ENCODE peak calls at places on chromosome 13, in six cellular contexts. B is aorta, Z is astrocyte, S is endodermal cell, E is cardiac muscle cell, L is upper lobe of left lung. K is an unnamed sample. For H3K27me3 and H3K4me1, the result is how much of the 10 kb centered on the place peaks cover.

GRCh38 chr13:31179241-31179640 is 17.5 kb upstream of the HSPH1 start:
- DNase-seq in B (no peak), Z (no peak), S (no peak), E (no peak), L (no peak), K (no peak)

GRCh38 chr13:50589139-50589538 is 254.4 kb downstream of the DLEU7 start:
- DNase-seq in B (peak), Z (peak), S (no peak), E (peak), L (no peak), K (no peak)

GRCh38 chr13:24341439-24341838 is 32.1 kb downstream of the C1QTNF9 start:
- DNase-seq in B (no peak), Z (no peak), S (no peak), E (no peak), L (no peak), K (no peak)

GRCh38 chr13:27250833-27251165 is 559 bp upstream of the RPL21 start:
- DNase-seq in B (no peak), Z (no peak), S (no peak), E (no peak), L (no peak), K (no peak)

GRCh38 chr13:49791214-49791752 is 1.2 kb downstream of the KPNA3 start:
- DNase-seq in B (no peak), Z (peak), S (peak), E (peak), L (no peak), K (no peak)

GRCh38 chr13:35159041-35159440 is 217.0 kb downstream of the NBEA start:
- DNase-seq in B (no peak), Z (no peak), S (no peak), E (no peak), L (no peak), K (no peak)

GRCh38 chr13:64793592-64793991 is 2436.5 kb downstream of the PCDH9 start:
- DNase-seq in B (no peak), Z (no peak), S (no peak), E (no peak), L (no peak), K (no peak)

GRCh38 chr13:58165617-58166016 is 534.1 kb downstream of the PCDH17 start:
- DNase-seq in B (no peak), Z (no peak), S (no peak), E (no peak), L (no peak), K (no peak)

GRCh38 chr13:42048625-42049453 is at the start of gene DGKH:
- DNase-seq in B (peak), Z (peak), S (peak), E (peak), L (peak), K (peak)

GRCh38 chr13:34462843-34463242 is 479.2 kb upstream of the NBEA start:
- DNase-seq in B (no peak), Z (peak), S (no peak), E (peak), L (no peak), K (no peak)

GRCh38 chr13:73015799-73016198 is 43.0 kb upstream of the KLF5 start:
- DNase-seq in B (no peak), Z (no peak), S (no peak), E (no peak), L (no peak), K (no peak)

GRCh38 chr13:25881946-25882574 is 169.8 kb downstream of the SHISA2 start:
- DNase-seq in B (no peak), Z (peak), S (peak), E (peak), L (no peak), K (no peak)

GRCh38 chr13:49418206-49418605 is 25.7 kb downstream of the CAB39L start:
- DNase-seq in B (no peak), Z (no peak), S (no peak), E (no peak), L (no peak), K (no peak)

GRCh38 chr13:38641164-38641948 is 45.5 kb upstream of the FREM2 start:
- DNase-seq in B (no peak), Z (no peak), S (no peak), E (peak), L (no peak), K (no peak)

GRCh38 chr13:95547531-95548167 is 4.9 kb upstream of the CLDN10 start:
- DNase-seq in B (no peak), Z (peak), S (no peak), E (no peak), L (no peak), K (no peak)

GRCh38 chr13:112063309-112063626 is 3.7 kb upstream of the SOX1 start:
- DNase-seq in B (no peak), Z (no peak), S (no peak), E (no peak), L (no peak), K (no peak)
- H3K27me3 ChIP-seq in B (under half), Z (half or more), S (half or more), E (half or more), L (under half), K (under half)

GRCh38 chr13:98479496-98480003 is 97.4 kb downstream of the STK24 start:
- DNase-seq in B (no peak), Z (no peak), S (no peak), E (no peak), L (no peak), K (no peak)
- H3K4me1 ChIP-seq in B (under half), Z (half or more), S (under half), E (half or more), L (under half), K (under half)

GRCh38 chr13:110801044-110801443 is 87.5 kb downstream of the ING1 start:
- DNase-seq in B (no peak), Z (no peak), S (peak), E (no peak), L (no peak), K (no peak)
- H3K27me3 ChIP-seq in B (under half), Z (under half), S (under half), E (under half), L (under half), K (under half)

GRCh38 chr13:51821666-51822065 is 17.7 kb upstream of the DHRS12 start:
- DNase-seq in B (no peak), Z (no peak), S (no peak), E (no peak), L (no peak), K (no peak)
- H3K4me1 ChIP-seq in B (under half), Z (under half), S (under half), E (under half), L (under half), K (under half)

DNA sequence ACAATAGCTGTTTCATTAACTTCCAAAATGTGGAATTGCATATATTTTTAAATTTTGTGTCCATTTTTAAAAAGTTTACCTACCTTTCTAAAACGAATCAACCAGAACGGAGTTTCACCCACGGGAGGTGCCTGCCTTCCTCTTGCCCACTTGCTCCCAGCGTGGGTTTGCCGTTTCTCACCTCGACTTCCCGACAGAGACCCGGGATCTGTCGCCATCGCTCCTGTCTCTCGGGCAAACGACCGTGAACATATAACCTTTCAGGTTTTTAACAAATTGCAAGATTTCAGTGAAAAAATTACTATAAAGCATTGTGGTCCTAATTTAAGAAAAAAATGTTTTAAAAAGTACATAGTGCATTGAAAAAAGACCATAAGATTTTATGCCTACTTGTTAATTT is 4.2 kb downstream of the TMEM255B start:
- DNase-seq in B (no peak), Z (no peak), S (peak), E (no peak), L (no peak), K (no peak)
- H3K27me3 ChIP-seq in B (under half), Z (under half), S (under half), E (half or more), L (under half), K (under half)

GRCh38 chr13:29583073-29583785 is 12.3 kb downstream of the SLC7A1 start:
- DNase-seq in B (no peak), Z (peak), S (peak), E (no peak), L (no peak), K (no peak)
- H3K4me1 ChIP-seq in B (under half), Z (half or more), S (under half), E (under half), L (under half), K (under half)

DNA sequence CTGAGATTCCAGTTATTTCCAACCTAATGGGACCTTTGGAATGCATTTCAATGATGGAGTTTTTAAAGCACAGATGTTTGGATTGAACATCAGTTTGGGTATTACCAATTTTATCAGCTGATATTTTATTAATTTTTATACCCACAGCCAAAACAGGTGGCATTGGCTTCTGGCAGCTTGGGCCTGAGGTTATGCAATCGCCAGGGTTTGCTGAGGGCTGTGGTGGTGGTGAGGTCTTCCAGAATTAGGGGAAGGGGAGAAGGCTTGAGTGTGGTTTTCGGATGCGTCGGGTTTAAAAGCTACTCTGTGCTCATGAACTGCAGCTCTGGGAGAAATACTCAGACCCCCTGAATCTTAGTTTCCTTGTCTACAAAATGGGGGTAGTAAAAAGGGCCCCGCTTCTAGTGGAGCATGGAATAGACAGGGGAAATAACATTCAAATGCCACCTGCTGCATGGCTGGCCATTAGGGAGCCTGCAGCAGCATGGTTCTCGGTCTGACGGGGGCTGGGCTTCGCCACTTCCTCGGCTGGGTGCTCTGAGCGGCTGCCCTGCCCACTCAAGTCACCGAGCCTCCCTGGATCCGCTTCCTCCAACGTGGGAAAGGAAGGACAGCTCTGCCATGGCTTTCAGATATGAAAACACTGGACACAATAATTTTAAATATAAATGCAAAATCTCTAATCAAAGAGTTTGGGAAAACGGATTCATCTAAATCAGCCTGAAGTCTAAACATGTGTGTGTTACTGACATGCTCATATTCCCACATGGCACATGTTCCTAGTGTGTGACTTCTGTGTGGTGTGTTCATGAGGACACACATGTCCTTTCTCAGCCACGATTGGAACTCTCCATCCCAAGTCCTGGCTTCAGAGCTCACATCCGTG is 35.2 kb downstream of the ADPRHL1 start:
- DNase-seq in B (peak), Z (no peak), S (no peak), E (no peak), L (no peak), K (no peak)
- H3K27me3 ChIP-seq in B (under half), Z (under half), S (under half), E (under half), L (under half), K (under half)

GRCh38 chr13:43797869-43798268 is 11.1 kb upstream of the ENOX1 start:
- DNase-seq in B (no peak), Z (no peak), S (no peak), E (peak), L (no peak), K (no peak)
- H3K4me1 ChIP-seq in B (under half), Z (under half), S (under half), E (under half), L (under half), K (under half)

GRCh38 chr13:108776650-108777049 is 147.2 kb downstream of the MYO16 start:
- DNase-seq in B (no peak), Z (no peak), S (no peak), E (no peak), L (no peak), K (no peak)
- H3K27me3 ChIP-seq in B (under half), Z (under half), S (under half), E (under half), L (under half), K (under half)

DNA sequence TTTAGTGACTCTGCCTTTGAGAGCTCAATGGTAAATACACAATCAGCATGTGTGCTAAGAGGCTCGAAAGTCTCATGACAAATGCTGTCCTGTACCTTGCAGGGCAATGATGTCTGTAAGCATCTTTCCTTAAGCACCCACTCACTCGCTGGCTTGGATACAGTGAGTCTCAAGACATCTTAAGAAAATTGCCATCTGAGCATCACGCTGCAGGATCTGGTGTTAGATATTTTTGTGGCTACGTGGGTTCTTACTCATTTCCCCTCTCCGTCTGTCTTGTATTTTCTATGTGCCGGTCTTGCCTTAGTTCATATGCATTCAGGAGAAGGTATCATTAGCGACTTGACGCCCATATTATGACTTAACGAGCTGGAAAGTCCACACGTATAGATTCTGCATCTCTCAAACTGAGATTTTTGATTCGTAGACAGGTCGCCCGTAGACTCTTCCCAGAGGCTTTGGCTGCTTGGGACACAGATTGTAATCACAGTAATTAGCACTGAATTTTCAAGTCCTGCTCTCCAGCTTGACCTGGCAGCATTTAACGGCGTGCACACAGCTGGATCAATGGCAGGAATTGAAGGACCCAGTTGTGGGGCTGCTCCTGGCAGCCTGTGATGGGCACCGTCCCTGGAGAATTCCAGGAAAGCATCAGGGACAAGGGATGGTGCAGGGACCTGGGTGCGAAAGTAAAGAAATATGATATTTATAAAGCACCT is 231.1 kb downstream of the ZIC5 start:
- DNase-seq in B (no peak), Z (no peak), S (no peak), E (no peak), L (no peak), K (no peak)
- H3K4me1 ChIP-seq in B (under half), Z (under half), S (under half), E (half or more), L (under half), K (under half)